ENCODE peak calls at places on chromosomes 16 and 17, in seven cellular contexts. X is fibroblast of lung, H is transverse colon, U is epithelial cell of proximal tubule, C is OCI-LY7, Y is kidney, N is PC-3. F is an unnamed sample.

GRCh38 chr16:50473375-50473945 is 74.7 kb upstream of the NKD1 start:
- DNase-seq in X (peak; percentile 34), H (no peak), U (no peak), C (no peak), Y (no peak), N (peak; percentile 23), F (peak; percentile 77)

GRCh38 chr16:649646-650045 is 481 bp downstream of the WDR90 start:
- DNase-seq in X (no peak), H (no peak), U (no peak), C (peak; percentile 30), Y (no peak), N (no peak), F (no peak)

GRCh38 chr17:16491131-16491702 is 776 bp downstream of the LRRC75A start:
- DNase-seq in X (no peak), H (peak; percentile 29), U (no peak), C (no peak), Y (no peak), N (peak; percentile 24), F (no peak)

GRCh38 chr16:7962480-7962879 is 627.8 kb downstream of the TMEM114 start:
- DNase-seq in X (no peak), H (no peak), U (no peak), C (no peak), Y (no peak), N (no peak), F (no peak)

GRCh38 chr16:72349719-72350118 is 177.8 kb upstream of the PMFBP1 start:
- DNase-seq in X (no peak), H (no peak), U (no peak), C (no peak), Y (no peak), N (no peak), F (peak; percentile 17)

GRCh38 chr17:31495049-31495885 is 103.8 kb downstream of the RAB11FIP4 start:
- DNase-seq in X (no peak), H (peak; percentile 69), U (no peak), C (no peak), Y (peak; percentile 94), N (peak; percentile 46), F (peak; percentile 73)

GRCh38 chr17:3917391-3917931 is 1.2 kb upstream of the P2RX1 start:
- DNase-seq in X (peak; percentile 45), H (peak; percentile 78), U (no peak), C (no peak), Y (peak; percentile 92), N (no peak), F (no peak)

GRCh38 chr17:77641718-77642117 is 316.8 kb upstream of the TNRC6C start:
- DNase-seq in X (no peak), H (no peak), U (no peak), C (no peak), Y (no peak), N (no peak), F (no peak)

GRCh38 chr17:39665642-39666221 is 583 bp downstream of the TCAP start:
- DNase-seq in X (no peak), H (no peak), U (no peak), C (no peak), Y (peak; percentile 77), N (peak; percentile 50), F (peak; percentile 18)

GRCh38 chr17:39863918-39864746 is at the start of gene IKZF3:
- DNase-seq in X (peak; percentile 5), H (peak; percentile 81), U (no peak), C (peak; percentile 82), Y (peak; percentile 86), N (peak; percentile 38), F (peak; percentile 72)

GRCh38 chr16:30033270-30033669 is 2.2 kb upstream of the TLCD3B start:
- DNase-seq in X (peak; percentile 23), H (no peak), U (no peak), C (no peak), Y (no peak), N (no peak), F (no peak)

GRCh38 chr16:80116711-80117110 is 424.1 kb upstream of the DYNLRB2 start:
- DNase-seq in X (no peak), H (no peak), U (no peak), C (no peak), Y (no peak), N (no peak), F (peak; percentile 65)

GRCh38 chr17:74566132-74566753 is 1.1 kb downstream of the CD300H start:
- DNase-seq in X (peak; percentile 34), H (peak; percentile 39), U (no peak), C (peak; percentile 63), Y (peak; percentile 51), N (peak; percentile 64), F (no peak)

GRCh38 chr17:50903604-50904521 is 37.7 kb upstream of the TOB1 start:
- DNase-seq in X (peak; percentile 62), H (no peak), U (no peak), C (peak; percentile 67), Y (no peak), N (peak; percentile 80), F (peak; percentile 90)

GRCh38 chr16:89918453-89919347 is at the start of gene MC1R:
- DNase-seq in X (peak; percentile 44), H (no peak), U (no peak), C (peak; percentile 87), Y (peak; percentile 87), N (no peak), F (no peak)

GRCh38 chr17:75877752-75878173 is 618 bp downstream of the TRIM47 start:
- DNase-seq in X (peak; percentile 72), H (peak; percentile 88), U (no peak), C (peak; percentile 91), Y (peak; percentile 92), N (peak; percentile 88), F (peak; percentile 85)

GRCh38 chr16:23324727-23325126 is 22.6 kb downstream of the SCNN1B start:
- DNase-seq in X (no peak), H (peak; percentile 94), U (no peak), C (no peak), Y (peak; percentile 41), N (peak; percentile 95), F (no peak)

DNA sequence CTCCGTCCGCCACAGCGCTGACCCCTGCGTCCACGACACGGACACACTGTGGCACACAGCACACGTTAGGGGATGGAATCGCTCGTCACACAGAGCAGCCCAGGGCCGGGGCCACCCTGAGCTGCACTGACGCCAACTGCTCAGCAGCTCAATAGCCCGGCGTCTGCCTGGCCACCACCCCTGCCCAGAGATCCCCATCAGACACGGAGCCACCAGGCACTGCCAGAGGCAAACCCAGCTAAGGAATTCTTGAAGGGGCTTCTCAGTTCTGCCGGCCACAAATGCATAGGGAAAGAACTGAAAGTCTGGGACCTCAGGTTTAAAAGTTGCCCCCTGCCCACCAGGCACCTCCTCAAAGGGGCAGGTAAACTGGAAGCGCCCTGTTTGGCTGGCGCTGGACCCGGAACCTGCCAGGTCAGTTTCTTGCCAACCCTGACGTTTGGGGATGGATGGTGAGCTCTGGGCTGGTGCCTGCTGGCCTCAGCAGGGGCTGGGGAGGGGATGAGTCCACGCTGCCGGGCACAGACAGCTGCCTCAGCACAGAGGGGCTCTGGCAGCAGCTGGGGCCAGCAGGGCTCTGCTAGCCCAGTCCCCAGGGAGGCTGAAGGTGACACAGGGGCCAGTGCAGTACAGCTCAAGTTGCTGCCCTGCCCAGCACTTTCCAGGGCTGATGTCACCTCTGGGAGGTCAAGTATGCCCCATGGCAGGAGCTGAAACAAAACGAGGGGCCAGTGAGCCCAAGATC is 33.2 kb downstream of the TIMM22 start:
- DNase-seq in X (no peak), H (no peak), U (no peak), C (no peak), Y (no peak), N (no peak), F (no peak)
- H3K4me3 ChIP-seq in X (no peak overlapping the region), H (peak overlapping the region; percentile 32), U (no peak overlapping the region), C (no peak overlapping the region), Y (peak overlapping the region; percentile 58), N (no peak overlapping the region), F (no peak overlapping the region)

GRCh38 chr17:21213005-21213404 is 956 bp downstream of the TMEM11 start:
- DNase-seq in X (no peak), H (no peak), U (no peak), C (no peak), Y (no peak), N (no peak), F (no peak)
- TF ChIP-seq CTCF in X (no peak), H (no peak), U (no peak), C (no peak), Y (no peak), N (no peak), F (no peak)

GRCh38 chr16:87698241-87698640 is 67.5 kb downstream of the KLHDC4 start:
- DNase-seq in X (no peak), H (no peak), U (no peak), C (peak; percentile 89), Y (no peak), N (no peak), F (no peak)
- H3K4me3 ChIP-seq in X (no peak overlapping the region), H (no peak overlapping the region), U (no peak overlapping the region), C (peak overlapping the region; percentile 40), Y (no peak overlapping the region), N (no peak overlapping the region), F (no peak overlapping the region)

GRCh38 chr17:19650826-19651225 is 2.3 kb downstream of the ALDH3A2 start:
- DNase-seq in X (peak; percentile 49), H (no peak), U (no peak), C (no peak), Y (no peak), N (peak; percentile 83), F (peak; percentile 45)

GRCh38 chr17:19648475-19649406 is at the start of gene ALDH3A2:
- DNase-seq in X (peak; percentile 91), H (peak; percentile 97), U (no peak), C (peak; percentile 95), Y (peak; percentile 100), N (peak; percentile 97), F (peak; percentile 95)

GRCh38 chr17:19646788-19647696 is 1.5 kb upstream of the ALDH3A2 start:
- DNase-seq in X (peak; percentile 13), H (no peak), U (no peak), C (no peak), Y (no peak), N (peak; percentile 81), F (peak; percentile 30)

GRCh38 chr17:19645608-19646250 is 2.8 kb upstream of the ALDH3A2 start:
- DNase-seq in X (peak; percentile 33), H (peak; percentile 70), U (no peak), C (peak; percentile 41), Y (no peak), N (peak; percentile 53), F (no peak)

GRCh38 chr17:19647697-19648474 is 665 bp upstream of the ALDH3A2 start:
- DNase-seq in X (peak; percentile 66), H (peak; percentile 65), U (no peak), C (peak; percentile 42), Y (peak; percentile 92), N (peak; percentile 58), F (peak; percentile 70)
- TF ChIP-seq CTCF in X (no peak), H (no peak), U (no peak), C (no peak), Y (no peak), N (no peak), F (no peak)